ENCODE peak calls at places on chromosomes 7 and 10, in five cellular contexts. X is mesenteric fat pad, L is cardiac muscle cell, P is RPMI7951, H is activated T-cell treated with anti-CD3 and anti-CD28 coated beads for 24 hours. Y is an unnamed sample.

GRCh38 chr10:42970451-42971250 is 106.2 kb upstream of the RET start:
- DNase-seq in X (peak), L (no peak), P (no peak), H (no peak), Y (no peak)

GRCh38 chr7:133910761-133911160 is 216.4 kb upstream of the LRGUK start:
- DNase-seq in X (no peak), L (no peak), P (no peak), H (no peak), Y (no peak)

GRCh38 chr10:84706875-84707274 is 378.5 kb downstream of the CCSER2 start:
- DNase-seq in X (no peak), L (no peak), P (no peak), H (no peak), Y (no peak)

GRCh38 chr7:5766321-5766761 is 15.1 kb downstream of the RNF216 start:
- DNase-seq in X (no peak), L (peak), P (peak), H (no peak), Y (no peak)

GRCh38 chr10:117007080-117007479 is 2.1 kb upstream of the SHTN1 start:
- DNase-seq in X (no peak), L (peak), P (peak), H (no peak), Y (no peak)

GRCh38 chr10:102710604-102711003 is 3.6 kb downstream of the ARL3 start:
- DNase-seq in X (no peak), L (peak), P (peak), H (no peak), Y (no peak)

GRCh38 chr7:108611268-108611667 is 41.6 kb downstream of the DNAJB9 start:
- DNase-seq in X (no peak), L (no peak), P (no peak), H (no peak), Y (no peak)

GRCh38 chr7:149790146-149790548 is 16.8 kb upstream of the ZNF467 start:
- DNase-seq in X (no peak), L (peak), P (no peak), H (peak), Y (peak)

GRCh38 chr10:97826892-97827291 is 22.8 kb upstream of the GOLGA7B start:
- DNase-seq in X (no peak), L (no peak), P (no peak), H (no peak), Y (no peak)

GRCh38 chr10:4459531-4459930 is 366.5 kb upstream of the AKR1E2 start:
- DNase-seq in X (no peak), L (peak), P (peak), H (no peak), Y (no peak)

GRCh38 chr7:104328970-104329825 is 795 bp downstream of the LHFPL3 start:
- DNase-seq in X (no peak), L (peak), P (no peak), H (no peak), Y (no peak)

GRCh38 chr7:34104120-34104519 is 198.8 kb downstream of the BMPER start:
- DNase-seq in X (no peak), L (no peak), P (no peak), H (no peak), Y (no peak)

GRCh38 chr7:1817061-1817712 is 147.1 kb downstream of the ELFN1 start:
- DNase-seq in X (peak), L (no peak), P (no peak), H (no peak), Y (no peak)

GRCh38 chr7:5634107-5634950 is 147.1 kb downstream of the RNF216 start:
- DNase-seq in X (no peak), L (peak), P (peak), H (no peak), Y (no peak)

GRCh38 chr7:131249003-131249402 is 78.7 kb upstream of the MKLN1 start:
- DNase-seq in X (no peak), L (peak), P (peak), H (no peak), Y (no peak)

GRCh38 chr7:29163854-29164253 is 17.5 kb upstream of the CPVL start:
- DNase-seq in X (no peak), L (no peak), P (no peak), H (no peak), Y (no peak)